ENCODE peak calls at places on chromosomes 11 and 22, in ten cellular contexts. P, S, V, E, B, G, Q, C, Z and L are unnamed samples.
A peak's percentile ranks its signal among the peaks of the same experiment; 100 is the strongest.

GRCh38 chr11:35165416-35166368 is 26.7 kb downstream of the CD44 start:
- DNase-seq in E (no peak), Q (peak; percentile 71), V (peak; percentile 94), S (peak; percentile 74), Z (peak; percentile 46), B (no peak), G (no peak), P (no peak), C (peak; percentile 69), L (peak; percentile 73)

GRCh38 chr11:13126430-13126829 is 117.3 kb downstream of the RASSF10 start:
- DNase-seq in Z (no peak), Q (no peak), G (no peak), C (no peak), V (no peak), S (no peak), P (no peak), E (peak; percentile 52), B (no peak), L (no peak)

GRCh38 chr11:64729851-64730382 is 6.9 kb upstream of the NRXN2 start:
- DNase-seq in V (no peak), Q (peak; percentile 6), E (no peak), G (no peak), S (no peak), B (peak; percentile 67), P (no peak), C (no peak), Z (peak; percentile 73), L (no peak)

GRCh38 chr22:50578776-50579310 is 616 bp upstream of the CPT1B start:
- DNase-seq in P (no peak), Q (no peak), C (no peak), V (no peak), G (no peak), S (no peak), B (no peak), Z (no peak), E (peak; percentile 12), L (no peak)

GRCh38 chr11:59429924-59430516 is 3.8 kb upstream of the OR5A2 start:
- DNase-seq in E (peak; percentile 45), P (no peak), C (peak; percentile 31), G (no peak), Z (peak; percentile 64), S (no peak), B (peak; percentile 42), V (no peak), Q (peak; percentile 30), L (peak; percentile 17)

GRCh38 chr11:103332409-103332808 is 223.2 kb downstream of the DYNC2H1 start:
- DNase-seq in C (no peak), E (no peak), Z (no peak), Q (no peak), V (no peak), B (no peak), S (no peak), P (no peak), G (no peak), L (no peak)

GRCh38 chr22:19448739-19449421 is 1.4 kb upstream of the C22orf39 start:
- DNase-seq in Z (no peak), E (no peak), V (peak; percentile 69), B (no peak), P (no peak), Q (no peak), S (no peak), C (peak; percentile 33), G (no peak), L (no peak)

GRCh38 chr11:38208951-38209350 is 1610.9 kb upstream of the RAG2 start:
- DNase-seq in Q (no peak), Z (no peak), S (no peak), P (no peak), B (no peak), E (no peak), V (no peak), G (no peak), C (no peak), L (no peak)

GRCh38 chr11:131770801-131771200 is 400.4 kb downstream of the NTM start:
- DNase-seq in Z (no peak), Q (no peak), P (no peak), G (no peak), E (no peak), V (no peak), S (no peak), B (no peak), C (no peak), L (no peak)

GRCh38 chr11:37907461-37908223 is 1309.6 kb upstream of the RAG2 start:
- DNase-seq in C (no peak), V (no peak), B (no peak), E (no peak), P (no peak), S (no peak), G (no peak), Z (no peak), Q (no peak), L (no peak)

GRCh38 chr11:121514401-121514981 is 61.7 kb upstream of the SORL1-AS1 start:
- DNase-seq in Q (no peak), B (no peak), P (no peak), Z (no peak), V (no peak), E (no peak), G (no peak), S (no peak), C (no peak), L (no peak)

GRCh38 chr11:132357811-132358572 is 987.6 kb downstream of the NTM start:
- DNase-seq in S (no peak), E (no peak), G (no peak), V (no peak), Z (no peak), B (no peak), Q (no peak), C (no peak), P (no peak), L (no peak)

GRCh38 chr11:119897046-119897440 is 168.0 kb upstream of the NECTIN1 start:
- DNase-seq in Z (no peak), P (no peak), B (no peak), E (no peak), S (no peak), G (no peak), Q (no peak), V (no peak), C (no peak), L (no peak)

GRCh38 chr11:69694781-69695180 is 9.0 kb downstream of the FGF19 start:
- DNase-seq in G (no peak), S (no peak), E (no peak), Q (no peak), P (no peak), V (no peak), C (no peak), B (no peak), Z (no peak), L (no peak)

GRCh38 chr11:70862093-70862492 is 390.3 kb downstream of the SHANK2 start:
- DNase-seq in V (no peak), S (no peak), G (no peak), C (no peak), E (no peak), P (no peak), B (no peak), Q (no peak), Z (no peak), L (no peak)

GRCh38 chr11:110345756-110346155 is 49.3 kb upstream of the RDX start:
- DNase-seq in E (no peak), P (no peak), Z (no peak), C (no peak), V (no peak), S (no peak), Q (no peak), B (no peak), G (no peak), L (no peak)

GRCh38 chr11:76984741-76985140 is 49.5 kb upstream of the B3GNT6 start:
- DNase-seq in C (no peak), P (no peak), S (no peak), G (no peak), E (no peak), B (no peak), Q (no peak), Z (no peak), V (no peak), L (no peak)

GRCh38 chr11:121671276-121672168 is 218.8 kb upstream of the SORL1-AS1 start:
- DNase-seq in S (no peak), E (no peak), Z (no peak), V (no peak), C (no peak), B (no peak), Q (no peak), G (peak; percentile 41), P (no peak), L (no peak)

GRCh38 chr11:121561716-121562115 is 108.9 kb upstream of the SORL1-AS1 start:
- DNase-seq in B (no peak), Z (no peak), Q (no peak), P (no peak), S (no peak), E (no peak), G (no peak), C (no peak), V (no peak), L (no peak)

GRCh38 chr22:31082606-31083376 is 1.7 kb downstream of the SMTN start:
- DNase-seq in Q (peak; percentile 26), B (peak; percentile 70), S (peak; percentile 30), V (peak; percentile 79), Z (peak; percentile 85), P (no peak), C (peak; percentile 45), E (peak; percentile 86), G (peak; percentile 74), L (peak; percentile 66)

GRCh38 chr11:131186629-131187075 is 183.8 kb upstream of the NTM start:
- DNase-seq in Q (peak; percentile 24), S (no peak), P (no peak), V (no peak), E (no peak), B (no peak), Z (peak; percentile 14), G (no peak), C (no peak), L (no peak)

GRCh38 chr11:93541884-93542752 is 1.1 kb downstream of the SMCO4 start:
- DNase-seq in Z (peak; percentile 45), S (peak; percentile 29), G (peak; percentile 46), E (peak; percentile 52), B (peak; percentile 42), Q (no peak), C (no peak), V (peak; percentile 75), P (no peak), L (peak; percentile 4)

GRCh38 chr11:96102664-96103068 is 178.8 kb upstream of the MTMR2 start:
- DNase-seq in E (no peak), B (no peak), C (no peak), P (no peak), Q (no peak), Z (no peak), S (no peak), V (no peak), G (no peak), L (no peak)

GRCh38 chr22:48960981-48961655 is 866.6 kb downstream of the BRD1 start:
- DNase-seq in B (peak; percentile 1), E (no peak), Q (no peak), C (no peak), Z (no peak), S (peak; percentile 7), G (no peak), P (no peak), V (peak; percentile 22), L (no peak)

GRCh38 chr11:56700919-56701485 is 2.1 kb downstream of the OR9G1 start:
- DNase-seq in E (no peak), Z (no peak), V (no peak), S (no peak), G (no peak), Q (no peak), C (no peak), P (no peak), B (no peak), L (no peak)

GRCh38 chr11:89220684-89221339 is 43.1 kb downstream of the TYR start:
- DNase-seq in Z (no peak), P (no peak), B (no peak), G (no peak), Q (no peak), C (no peak), E (no peak), V (no peak), S (no peak), L (no peak)

GRCh38 chr22:47965066-47965465 is 1202.6 kb downstream of the TBC1D22A start:
- DNase-seq in P (no peak), Q (no peak), C (no peak), B (no peak), Z (no peak), S (no peak), V (no peak), G (no peak), E (no peak), L (no peak)